ENCODE peak calls at places on chromosomes 7 and 10, in nine cellular contexts. X is GM06990; E is progenitor cell of endocrine pancreas; Y is mammary epithelial cell; K is CD8-positive, alpha-beta T cell; J is endothelial cell; L is lower lobe of right lung; U is CD4-positive, alpha-beta T cell; Z is HFFc6. V is an unnamed sample.

GRCh38 chr7:104469135-104469820 is 140.9 kb downstream of the LHFPL3 start:
- DNase-seq in X (no peak), E (no peak), Y (no peak), K (no peak), J (no peak), L (no peak), U (no peak), Z (no peak), V (no peak)

GRCh38 chr7:28700084-28700483 is 258.0 kb downstream of the TRIL start:
- DNase-seq in X (no peak), E (no peak), Y (no peak), K (no peak), J (no peak), L (no peak), U (no peak), Z (no peak), V (no peak)

GRCh38 chr10:132107211-132107946 is 41.6 kb downstream of the JAKMIP3 start:
- DNase-seq in X (no peak), E (peak; percentile 4), Y (no peak), K (no peak), J (no peak), L (peak; percentile 30), U (no peak), Z (no peak), V (peak; percentile 65)

GRCh38 chr7:143327903-143328302 is 12.0 kb downstream of the CLCN1 start:
- DNase-seq in X (no peak), E (no peak), Y (no peak), K (no peak), J (no peak), L (no peak), U (no peak), Z (no peak), V (no peak)

GRCh38 chr10:123272171-123272570 is 118.0 kb downstream of the BUB3 start:
- DNase-seq in X (no peak), E (no peak), Y (no peak), K (no peak), J (no peak), L (no peak), U (no peak), Z (no peak), V (no peak)

GRCh38 chr7:84847790-84848189 is 339.1 kb downstream of the SEMA3D start:
- DNase-seq in X (no peak), E (no peak), Y (no peak), K (no peak), J (no peak), L (no peak), U (no peak), Z (no peak), V (no peak)

GRCh38 chr10:21637795-21638194 is 103.8 kb downstream of the MLLT10 start:
- DNase-seq in X (no peak), E (no peak), Y (no peak), K (no peak), J (no peak), L (no peak), U (no peak), Z (no peak), V (no peak)

GRCh38 chr10:92757066-92757716 is 67.4 kb downstream of the HHEX start:
- DNase-seq in X (peak; percentile 75), E (peak; percentile 11), Y (peak; percentile 31), K (no peak), J (peak; percentile 42), L (peak; percentile 89), U (no peak), Z (peak; percentile 72), V (no peak)

GRCh38 chr7:80760292-80760691 is 121.8 kb downstream of the CD36 start:
- DNase-seq in X (no peak), E (no peak), Y (no peak), K (no peak), J (no peak), L (no peak), U (no peak), Z (no peak), V (no peak)

GRCh38 chr10:73648975-73649829 is 6.6 kb downstream of the SYNPO2L start:
- DNase-seq in X (no peak), E (no peak), Y (peak; percentile 23), K (no peak), J (no peak), L (no peak), U (no peak), Z (peak; percentile 11), V (no peak)

GRCh38 chr7:112876877-112877276 is 86.7 kb upstream of the TMEM168 start:
- DNase-seq in X (no peak), E (no peak), Y (no peak), K (no peak), J (no peak), L (no peak), U (no peak), Z (no peak), V (no peak)

DNA sequence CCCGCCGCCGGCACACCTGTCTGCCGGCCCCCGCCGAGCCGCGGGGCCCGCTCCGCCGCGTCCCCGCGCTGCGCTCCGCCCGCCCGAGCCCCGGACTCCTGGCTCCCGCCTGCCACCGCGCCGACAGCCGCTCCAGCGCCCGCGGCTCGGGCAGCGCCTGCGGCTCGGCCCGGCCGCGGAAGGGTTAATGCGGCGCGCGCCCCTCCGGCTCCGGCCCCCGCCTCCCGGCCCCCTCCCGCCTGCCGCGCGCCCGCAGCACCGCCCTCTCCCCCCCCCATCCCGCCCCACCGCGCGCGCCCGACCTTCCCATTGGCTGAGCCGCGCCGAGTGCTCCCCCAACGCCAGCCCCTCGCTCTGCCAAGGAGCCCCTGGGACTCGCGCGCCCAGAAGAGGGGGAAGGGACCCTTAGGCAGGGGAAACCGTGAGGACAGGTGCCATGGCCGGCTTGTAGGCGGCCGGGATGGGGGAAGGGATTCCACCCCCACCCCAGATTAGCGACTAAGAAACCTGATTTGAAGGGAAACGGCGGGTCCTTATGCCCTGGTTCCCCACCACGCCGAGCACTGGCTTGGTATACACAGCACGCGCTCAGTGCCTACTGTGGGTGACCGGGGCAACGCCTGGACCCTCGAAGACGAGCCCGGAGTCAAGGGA is at the start of gene KCNH2:
- DNase-seq in X (no peak), E (peak; percentile 56), Y (no peak), K (peak; percentile 19), J (no peak), L (no peak), U (no peak), Z (no peak), V (no peak)
- TF ChIP-seq CTCF in X (no peak), E (no peak), Y (no peak), K (no peak), J (no peak), L (no peak), U (no peak), Z (no peak), V (no peak)

GRCh38 chr10:44464503-44464902 is 79.6 kb upstream of the CXCL12 start:
- DNase-seq in X (no peak), E (no peak), Y (no peak), K (no peak), J (no peak), L (no peak), U (no peak), Z (no peak), V (no peak)
- TF ChIP-seq CTCF in X (no peak), E (peak; percentile 14), Y (no peak), K (no peak), J (peak; percentile 33), L (no peak), U (no peak), Z (peak; percentile 65), V (peak; percentile 63)

GRCh38 chr10:50558368-50558767 is 65.4 kb downstream of the SGMS1 start:
- DNase-seq in X (no peak), E (no peak), Y (no peak), K (no peak), J (no peak), L (no peak), U (no peak), Z (no peak), V (no peak)

GRCh38 chr10:50554381-50554994 is 69.3 kb downstream of the SGMS1 start:
- DNase-seq in X (no peak), E (no peak), Y (no peak), K (no peak), J (no peak), L (no peak), U (no peak), Z (no peak), V (no peak)

GRCh38 chr10:50554995-50555568 is 68.7 kb downstream of the SGMS1 start:
- DNase-seq in X (no peak), E (no peak), Y (no peak), K (no peak), J (no peak), L (no peak), U (no peak), Z (peak; percentile 28), V (no peak)

GRCh38 chr10:50557130-50557682 is 66.5 kb downstream of the SGMS1 start:
- DNase-seq in X (no peak), E (no peak), Y (no peak), K (no peak), J (no peak), L (no peak), U (no peak), Z (no peak), V (no peak)

GRCh38 chr10:50556238-50557120 is 67.3 kb downstream of the SGMS1 start:
- DNase-seq in X (no peak), E (no peak), Y (no peak), K (no peak), J (no peak), L (no peak), U (no peak), Z (no peak), V (no peak)
- TF ChIP-seq CTCF in X (no peak), E (no peak), Y (no peak), K (no peak), J (no peak), L (no peak), U (no peak), Z (no peak), V (no peak)

DNA sequence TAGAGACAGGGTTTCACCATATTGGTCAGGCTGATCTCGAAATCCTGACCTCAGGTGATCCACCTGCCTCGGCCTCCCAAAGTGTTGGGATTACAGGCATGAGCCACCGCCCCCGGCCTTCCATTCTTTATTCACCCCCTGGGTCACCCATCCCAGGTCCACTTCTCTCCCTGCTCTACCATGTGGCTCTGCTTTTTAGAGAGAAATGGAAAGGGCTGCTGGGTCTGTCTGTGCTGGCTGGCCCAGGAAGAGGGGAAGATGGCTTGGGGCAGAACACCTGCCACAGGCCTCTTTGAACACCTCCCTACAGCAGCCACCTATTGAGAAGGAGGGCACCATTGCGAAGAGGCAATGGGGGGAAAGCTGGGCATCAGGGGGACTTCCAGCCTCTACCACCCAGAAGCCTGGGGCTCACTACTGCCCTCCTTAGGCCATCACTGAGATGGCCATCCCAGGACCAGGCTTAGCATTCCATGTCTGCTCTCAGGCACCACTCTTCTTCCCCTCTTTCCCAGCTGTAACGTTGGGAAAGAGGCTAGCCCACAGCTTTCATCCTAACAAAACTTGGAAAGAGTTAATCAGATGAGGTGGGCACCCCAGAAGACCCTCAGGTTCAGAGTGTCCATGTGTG is 256.3 kb downstream of the GRID1 start:
- DNase-seq in X (no peak), E (no peak), Y (no peak), K (no peak), J (peak; percentile 37), L (no peak), U (no peak), Z (no peak), V (peak; percentile 49)
- TF ChIP-seq CTCF in X (peak; percentile 50), E (peak; percentile 26), Y (no peak), K (no peak), J (peak; percentile 40), L (no peak), U (no peak), Z (no peak), V (peak; percentile 42)

GRCh38 chr7:16301251-16301650 is 120.1 kb downstream of the CRPPA start:
- DNase-seq in X (no peak), E (no peak), Y (no peak), K (no peak), J (no peak), L (no peak), U (no peak), Z (no peak), V (no peak)
- TF ChIP-seq CTCF in X (no peak), E (no peak), Y (no peak), K (no peak), J (no peak), L (no peak), U (no peak), Z (no peak), V (no peak)

GRCh38 chr10:70348228-70348850 is 34.1 kb downstream of the LRRC20 start:
- DNase-seq in X (no peak), E (no peak), Y (peak; percentile 32), K (peak; percentile 18), J (peak; percentile 58), L (no peak), U (no peak), Z (no peak), V (no peak)
- TF ChIP-seq CTCF in X (peak; percentile 66), E (peak; percentile 52), Y (peak; percentile 76), K (peak; percentile 39), J (peak; percentile 50), L (peak; percentile 54), U (peak; percentile 24), Z (peak; percentile 77), V (peak; percentile 66)

V was measured in type B pancreatic cell.